ENCODE peak calls at places on chromosomes 1 and 21, in eight cellular contexts. B, L, S, X, C, F, M and Z are unnamed samples.

GRCh38 chr1:237684236-237684635 is 206.5 kb downstream of the ZP4 start:
- DNase-seq in M (peak; percentile 91), X (no peak), C (no peak), L (no peak), S (no peak), B (no peak), F (no peak), Z (peak; percentile 12)

GRCh38 chr1:66778266-66778665 is 22.8 kb downstream of the INSL5 start:
- DNase-seq in F (no peak), M (no peak), S (peak; percentile 33), L (no peak), B (no peak), X (no peak), C (no peak), Z (no peak)

GRCh38 chr1:119001181-119002018 is 13.3 kb upstream of the TBX15 start:
- DNase-seq in S (no peak), C (no peak), B (no peak), M (no peak), F (peak; percentile 70), X (no peak), L (no peak), Z (no peak)

GRCh38 chr1:55500601-55501000 is 285.4 kb upstream of the USP24 start:
- DNase-seq in S (peak; percentile 29), X (no peak), L (no peak), M (peak; percentile 39), C (no peak), F (no peak), B (no peak), Z (no peak)

GRCh38 chr1:17994046-17994445 is 113.6 kb upstream of the IGSF21 start:
- DNase-seq in X (no peak), L (no peak), F (no peak), M (no peak), S (no peak), C (no peak), B (no peak), Z (no peak)

GRCh38 chr1:33818071-33818470 is 45.8 kb upstream of the HMGB4 start:
- DNase-seq in F (no peak), S (no peak), L (no peak), B (no peak), C (no peak), X (no peak), M (no peak), Z (no peak)

GRCh38 chr1:109050228-109050995 is 8.5 kb upstream of the WDR47 start:
- DNase-seq in F (no peak), X (no peak), B (no peak), C (no peak), M (peak; percentile 27), L (no peak), S (no peak), Z (no peak)

GRCh38 chr1:41975850-41976569 is 57.3 kb upstream of the HIVEP3 start:
- DNase-seq in X (no peak), S (no peak), C (no peak), B (no peak), L (no peak), M (no peak), F (no peak), Z (no peak)

GRCh38 chr1:209808059-209808494 is 2.1 kb upstream of the IRF6 start:
- DNase-seq in M (peak; percentile 97), L (no peak), S (peak; percentile 67), F (no peak), X (peak; percentile 30), B (no peak), C (no peak), Z (peak; percentile 77)

GRCh38 chr1:168410464-168410863 is 129.8 kb downstream of the TBX19 start:
- DNase-seq in C (no peak), S (no peak), B (no peak), X (no peak), L (no peak), F (no peak), M (no peak), Z (no peak)

GRCh38 chr1:88036345-88036999 is 647.6 kb upstream of the PKN2 start:
- DNase-seq in C (no peak), L (no peak), X (no peak), S (no peak), M (no peak), F (no peak), B (no peak), Z (no peak)

GRCh38 chr1:165497444-165498013 is 46.3 kb upstream of the LRRC52 start:
- DNase-seq in F (no peak), S (no peak), X (no peak), M (no peak), B (no peak), C (no peak), L (no peak), Z (no peak)

GRCh38 chr1:25922633-25923567 is 16.7 kb upstream of the STMN1 start:
- DNase-seq in L (no peak), X (peak; percentile 37), F (peak; percentile 69), B (no peak), C (peak; percentile 42), M (peak; percentile 56), S (no peak), Z (no peak)

GRCh38 chr1:225889743-225890142 is 797 bp upstream of the LEFTY1 start:
- DNase-seq in B (no peak), F (no peak), M (no peak), X (no peak), S (no peak), L (no peak), C (no peak), Z (no peak)

GRCh38 chr1:85544689-85545203 is 35.8 kb upstream of the CCN1 start:
- DNase-seq in S (peak; percentile 59), B (no peak), F (no peak), C (no peak), X (peak; percentile 62), M (peak; percentile 39), L (no peak), Z (peak; percentile 9)

GRCh38 chr1:70828177-70828576 is 219.4 kb downstream of the PTGER3 start:
- DNase-seq in L (no peak), C (no peak), S (no peak), X (no peak), B (no peak), F (no peak), M (no peak), Z (no peak)

GRCh38 chr1:24526045-24526444 is 23.4 kb downstream of the RCAN3 start:
- DNase-seq in S (no peak), B (no peak), F (no peak), M (no peak), L (no peak), X (no peak), C (no peak), Z (no peak)

GRCh38 chr1:47510282-47510811 is 72.5 kb downstream of the FOXD2 start:
- DNase-seq in L (no peak), C (no peak), X (no peak), M (no peak), B (no peak), F (no peak), S (no peak), Z (no peak)

GRCh38 chr1:33257388-33257758 is 1.1 kb downstream of the ZNF362 start:
- DNase-seq in F (no peak), B (no peak), X (no peak), S (no peak), M (no peak), L (no peak), C (no peak), Z (no peak)

GRCh38 chr1:94357661-94358060 is 60.5 kb upstream of the ABCD3 start:
- DNase-seq in M (no peak), S (no peak), B (no peak), X (no peak), F (no peak), L (no peak), C (no peak), Z (no peak)

GRCh38 chr1:161089251-161089924 is at the start of gene NECTIN4:
- DNase-seq in S (no peak), C (no peak), F (peak; percentile 44), M (no peak), X (peak; percentile 32), B (no peak), L (no peak), Z (no peak)

GRCh38 chr1:222921951-222922350 is 107.1 kb downstream of the DISP1 start:
- DNase-seq in C (no peak), X (no peak), S (no peak), F (no peak), L (no peak), B (no peak), M (no peak), Z (no peak)

GRCh38 chr1:10704383-10704882 is 92.0 kb downstream of the CASZ1 start:
- DNase-seq in M (no peak), S (no peak), F (no peak), C (peak; percentile 68), L (no peak), B (no peak), X (no peak), Z (no peak)

GRCh38 chr1:62318320-62318755 is 896 bp downstream of the KANK4 start:
- DNase-seq in C (no peak), B (no peak), X (no peak), M (no peak), S (no peak), F (no peak), L (no peak), Z (no peak)

GRCh38 chr1:96309783-96310182 is 411.8 kb upstream of the PTBP2 start:
- DNase-seq in F (no peak), X (no peak), L (no peak), M (peak; percentile 70), B (no peak), C (no peak), S (peak; percentile 57), Z (peak; percentile 9)

GRCh38 chr1:157145081-157145480 is 6.9 kb upstream of the ETV3 start:
- DNase-seq in S (no peak), X (no peak), C (no peak), L (no peak), B (no peak), M (peak; percentile 32), F (no peak), Z (no peak)

GRCh38 chr1:167223144-167224103 is 2.7 kb downstream of the POU2F1 start:
- DNase-seq in C (no peak), L (no peak), F (no peak), S (no peak), M (peak; percentile 46), X (no peak), B (no peak), Z (no peak)

GRCh38 chr1:41365772-41366427 is 4.7 kb downstream of the FOXO6 start:
- DNase-seq in L (no peak), C (no peak), X (no peak), F (no peak), B (no peak), M (no peak), S (no peak), Z (peak; percentile 59)

GRCh38 chr1:211680752-211681327 is 5.4 kb upstream of the NEK2 start:
- DNase-seq in L (peak; percentile 60), M (peak; percentile 92), F (peak; percentile 81), C (peak; percentile 47), S (peak; percentile 82), B (peak; percentile 55), X (peak; percentile 78), Z (peak; percentile 82)

GRCh38 chr1:9625761-9626160 is 25.8 kb upstream of the PIK3CD start:
- DNase-seq in C (no peak), S (no peak), B (no peak), F (no peak), M (peak; percentile 6), X (no peak), L (no peak), Z (no peak)

GRCh38 chr1:41368384-41368783 is 7.2 kb downstream of the FOXO6 start:
- DNase-seq in M (no peak), F (peak; percentile 32), S (no peak), L (no peak), X (no peak), B (no peak), C (no peak), Z (no peak)

GRCh38 chr21:43355196-43355924 is 71.6 kb downstream of the SIK1 start:
- DNase-seq in S (no peak), F (peak; percentile 49), C (no peak), B (no peak), M (no peak), X (no peak), L (no peak), Z (no peak)

GRCh38 chr1:167922611-167923074 is 8.7 kb upstream of the ADCY10 start:
- DNase-seq in L (no peak), X (no peak), S (no peak), F (no peak), C (no peak), M (peak; percentile 63), B (no peak), Z (no peak)

GRCh38 chr21:45596704-45597318 is 46.7 kb upstream of the PCBP3 start:
- DNase-seq in B (peak; percentile 91), M (peak; percentile 60), S (no peak), L (peak; percentile 52), C (peak; percentile 70), F (peak; percentile 75), X (peak; percentile 80), Z (peak; percentile 59)